ENCODE peak calls at places on chromosomes 11 and 22, in nine cellular contexts. N is amniotic epithelial cell; B is NCI-H1436; J is mesenchymal stem cell; G is stimulated activated CD8-positive, alpha-beta memory T cell treated with anti-CD3 and anti-CD28 coated beads, Interleukin-4, amount 100 ng/mL, for 24 hours; X is BE2C; U is LHCN-M2; S is RWPE1; M is hippocampal formation. D is an unnamed sample.
A peak's percentile ranks its signal among the peaks of the same experiment; 100 is the strongest.

GRCh38 chr11:108973402-108974119 is 308.7 kb downstream of the DDX10 start:
- DNase-seq in N (peak; percentile 67), B (no peak), J (peak; percentile 57), G (no peak), X (no peak), U (peak; percentile 94), S (peak; percentile 67), M (no peak), D (no peak)

GRCh38 chr11:93133710-93134109 is 64.1 kb downstream of the SLC36A4 start:
- DNase-seq in N (peak; percentile 58), B (no peak), J (peak; percentile 43), G (no peak), X (no peak), U (peak; percentile 14), S (no peak), M (no peak), D (no peak)

GRCh38 chr22:50471197-50471847 is 3.5 kb downstream of the SBF1 start:
- DNase-seq in N (no peak), B (no peak), J (no peak), G (no peak), X (no peak), U (no peak), S (no peak), M (peak; percentile 64), D (no peak)

GRCh38 chr11:116811194-116811593 is 11.9 kb downstream of the APOA4 start:
- DNase-seq in N (no peak), B (no peak), J (no peak), G (no peak), X (no peak), U (no peak), S (no peak), M (no peak), D (no peak)

GRCh38 chr11:68658661-68659060 is 25.7 kb upstream of the GAL start:
- DNase-seq in N (no peak), B (no peak), J (peak; percentile 7), G (no peak), X (no peak), U (peak; percentile 15), S (no peak), M (no peak), D (peak; percentile 14)

GRCh38 chr11:128492461-128492860 is 94.9 kb downstream of the ETS1 start:
- DNase-seq in N (peak; percentile 80), B (no peak), J (peak; percentile 63), G (no peak), X (no peak), U (peak; percentile 62), S (peak; percentile 39), M (no peak), D (no peak)

GRCh38 chr11:47132490-47132889 is 44.2 kb downstream of the ARFGAP2 start:
- DNase-seq in N (no peak), B (no peak), J (no peak), G (no peak), X (no peak), U (no peak), S (no peak), M (no peak), D (no peak)

GRCh38 chr11:19931768-19932369 is 219.2 kb downstream of the NAV2 start:
- DNase-seq in N (no peak), B (no peak), J (no peak), G (no peak), X (no peak), U (no peak), S (no peak), M (no peak), D (no peak)

GRCh38 chr11:104623518-104623917 is 274.7 kb downstream of the CASP12 start:
- DNase-seq in N (peak; percentile 79), B (no peak), J (peak; percentile 42), G (no peak), X (no peak), U (peak; percentile 79), S (peak; percentile 31), M (no peak), D (no peak)

GRCh38 chr11:126415669-126416420 is 60.4 kb downstream of the ST3GAL4 start:
- DNase-seq in N (no peak), B (no peak), J (no peak), G (no peak), X (no peak), U (no peak), S (no peak), M (no peak), D (no peak)

GRCh38 chr11:2853997-2854560 is 31.5 kb downstream of the CDKN1C start:
- DNase-seq in N (no peak), B (no peak), J (no peak), G (no peak), X (no peak), U (no peak), S (no peak), M (no peak), D (no peak)

GRCh38 chr11:80846979-80847378 is 1406.1 kb upstream of the TENM4 start:
- DNase-seq in N (no peak), B (no peak), J (no peak), G (no peak), X (no peak), U (no peak), S (no peak), M (no peak), D (no peak)

GRCh38 chr11:14022821-14023220 is 60.3 kb downstream of the SPON1 start:
- DNase-seq in N (no peak), B (no peak), J (no peak), G (no peak), X (no peak), U (no peak), S (no peak), M (no peak), D (no peak)

GRCh38 chr22:24953294-24954113 is 988 bp downstream of the KIAA1671 start:
- DNase-seq in N (no peak), B (no peak), J (peak; percentile 32), G (no peak), X (peak; percentile 31), U (no peak), S (no peak), M (no peak), D (no peak)

GRCh38 chr11:57641011-57641410 is 8.7 kb downstream of the YPEL4 start:
- DNase-seq in N (no peak), B (no peak), J (peak; percentile 67), G (no peak), X (peak; percentile 31), U (peak; percentile 72), S (no peak), M (no peak), D (peak; percentile 65)

GRCh38 chr22:44288951-44289350 is 23.8 kb downstream of the SHISAL1 start:
- DNase-seq in N (no peak), B (no peak), J (no peak), G (no peak), X (no peak), U (no peak), S (no peak), M (no peak), D (no peak)

GRCh38 chr22:47178339-47178738 is 415.9 kb downstream of the TBC1D22A start:
- DNase-seq in N (no peak), B (no peak), J (no peak), G (no peak), X (no peak), U (no peak), S (no peak), M (no peak), D (no peak)

GRCh38 chr22:47445212-47445611 is 682.8 kb downstream of the TBC1D22A start:
- DNase-seq in N (no peak), B (no peak), J (no peak), G (no peak), X (no peak), U (no peak), S (no peak), M (no peak), D (no peak)

GRCh38 chr11:33622231-33622630 is 78.4 kb downstream of the C11orf91 start:
- DNase-seq in N (no peak), B (no peak), J (no peak), G (no peak), X (no peak), U (peak; percentile 67), S (no peak), M (no peak), D (no peak)

GRCh38 chr11:77175869-77176539 is 48.0 kb downstream of the MYO7A start:
- DNase-seq in N (peak; percentile 15), B (no peak), J (peak; percentile 5), G (no peak), X (no peak), U (peak; percentile 24), S (no peak), M (no peak), D (no peak)

D was measured in cardiac septum.